ENCODE peak calls at places on chromosomes 16 and 17, in six cellular contexts. O is body of pancreas, F is left lung, U is psoas muscle, R is transverse colon, B is fibroblast of lung. S is an unnamed sample.
A peak's percentile ranks its signal among the peaks of the same experiment; 100 is the strongest.

GRCh38 chr17:13550291-13550690 is 51.4 kb downstream of the HS3ST3A1 start:
- DNase-seq in O (no peak), F (no peak), U (no peak), R (no peak), B (no peak), S (no peak)

GRCh38 chr17:38420518-38420917 is 7.7 kb upstream of the ARHGAP23 start:
- DNase-seq in O (no peak), F (no peak), U (no peak), R (no peak), B (no peak), S (no peak)

GRCh38 chr16:59905628-59906027 is 1171.5 kb upstream of the GOT2 start:
- DNase-seq in O (no peak), F (no peak), U (no peak), R (no peak), B (peak; percentile 60), S (no peak)

GRCh38 chr16:4218202-4218601 is 23.7 kb downstream of the SRL start:
- DNase-seq in O (no peak), F (no peak), U (no peak), R (no peak), B (no peak), S (no peak)

GRCh38 chr17:9817086-9817485 is 4.8 kb downstream of the GSG1L2 start:
- DNase-seq in O (peak; percentile 17), F (no peak), U (no peak), R (peak; percentile 13), B (peak; percentile 33), S (no peak)

GRCh38 chr16:62190426-62190825 is 154.2 kb upstream of the CDH8 start:
- DNase-seq in O (no peak), F (no peak), U (no peak), R (no peak), B (no peak), S (no peak)

GRCh38 chr17:76726766-76727718 is at the start of gene METTL23:
- DNase-seq in O (peak; percentile 88), F (no peak), U (peak; percentile 88), R (peak; percentile 90), B (peak; percentile 77), S (peak; percentile 87)

GRCh38 chr16:83015871-83016270 is 389.1 kb downstream of the CDH13 start:
- DNase-seq in O (no peak), F (no peak), U (no peak), R (no peak), B (no peak), S (no peak)

GRCh38 chr17:879546-879945 is 97.4 kb downstream of the MRM3 start:
- DNase-seq in O (peak; percentile 97), F (peak; percentile 84), U (peak; percentile 78), R (peak; percentile 71), B (peak; percentile 68), S (peak; percentile 83)

GRCh38 chr17:75096082-75096625 is 8.4 kb downstream of the SLC16A5 start:
- DNase-seq in O (peak; percentile 90), F (peak; percentile 91), U (peak; percentile 67), R (peak; percentile 88), B (peak; percentile 62), S (peak; percentile 75)

GRCh38 chr17:38706625-38707298 is 1.7 kb downstream of the MLLT6 start:
- DNase-seq in O (no peak), F (no peak), U (no peak), R (no peak), B (no peak), S (no peak)

GRCh38 chr16:2046125-2046888 is 1.3 kb downstream of the NTHL1 start:
- DNase-seq in O (no peak), F (no peak), U (no peak), R (no peak), B (no peak), S (no peak)
- H3K27ac ChIP-seq in O (peak overlapping the region; percentile 64), F (peak overlapping the region; percentile 77), U (no peak overlapping the region), R (peak overlapping the region; percentile 92), B (no peak overlapping the region), S (peak overlapping the region; percentile 96)

GRCh38 chr17:50697663-50698272 is 9.9 kb downstream of the ANKRD40 start:
- DNase-seq in O (no peak), F (no peak), U (no peak), R (no peak), B (no peak), S (no peak)
- H3K36me3 ChIP-seq in O (peaks cover 16% of the 10 kb centered on the region), F (peaks cover 84% of the 10 kb centered on the region), U (peaks cover 14% of the 10 kb centered on the region), R (no peaks in the 10 kb centered on the region), B (peaks cover 15% of the 10 kb centered on the region), S (peaks cover 83% of the 10 kb centered on the region)

DNA sequence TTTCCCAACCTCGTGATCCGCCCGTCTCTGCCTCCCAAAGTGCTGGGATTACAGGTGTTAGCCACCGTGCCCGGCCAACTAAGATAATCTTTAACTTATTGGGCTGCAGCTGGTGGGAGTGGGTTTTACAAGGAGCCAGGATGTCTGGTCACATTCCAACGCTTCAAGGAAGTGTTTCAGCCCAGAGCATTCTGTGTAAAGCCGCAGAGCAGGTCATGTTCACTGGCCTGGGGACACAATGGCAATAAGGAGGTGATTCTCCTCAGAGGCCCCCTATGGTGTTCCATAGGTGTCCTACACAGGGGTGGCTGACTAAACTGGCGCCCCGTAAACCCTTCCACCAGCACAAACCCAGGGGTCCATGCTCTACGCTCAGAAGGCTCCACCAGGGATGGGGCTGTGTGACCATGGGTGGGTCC is 1.2 kb downstream of the QPRT start:
- DNase-seq in O (peak; percentile 22), F (no peak), U (no peak), R (peak; percentile 63), B (no peak), S (no peak)
- H3K27ac ChIP-seq in O (no peak overlapping the region), F (no peak overlapping the region), U (no peak overlapping the region), R (peak overlapping the region; percentile 83), B (no peak overlapping the region), S (no peak overlapping the region)

DNA sequence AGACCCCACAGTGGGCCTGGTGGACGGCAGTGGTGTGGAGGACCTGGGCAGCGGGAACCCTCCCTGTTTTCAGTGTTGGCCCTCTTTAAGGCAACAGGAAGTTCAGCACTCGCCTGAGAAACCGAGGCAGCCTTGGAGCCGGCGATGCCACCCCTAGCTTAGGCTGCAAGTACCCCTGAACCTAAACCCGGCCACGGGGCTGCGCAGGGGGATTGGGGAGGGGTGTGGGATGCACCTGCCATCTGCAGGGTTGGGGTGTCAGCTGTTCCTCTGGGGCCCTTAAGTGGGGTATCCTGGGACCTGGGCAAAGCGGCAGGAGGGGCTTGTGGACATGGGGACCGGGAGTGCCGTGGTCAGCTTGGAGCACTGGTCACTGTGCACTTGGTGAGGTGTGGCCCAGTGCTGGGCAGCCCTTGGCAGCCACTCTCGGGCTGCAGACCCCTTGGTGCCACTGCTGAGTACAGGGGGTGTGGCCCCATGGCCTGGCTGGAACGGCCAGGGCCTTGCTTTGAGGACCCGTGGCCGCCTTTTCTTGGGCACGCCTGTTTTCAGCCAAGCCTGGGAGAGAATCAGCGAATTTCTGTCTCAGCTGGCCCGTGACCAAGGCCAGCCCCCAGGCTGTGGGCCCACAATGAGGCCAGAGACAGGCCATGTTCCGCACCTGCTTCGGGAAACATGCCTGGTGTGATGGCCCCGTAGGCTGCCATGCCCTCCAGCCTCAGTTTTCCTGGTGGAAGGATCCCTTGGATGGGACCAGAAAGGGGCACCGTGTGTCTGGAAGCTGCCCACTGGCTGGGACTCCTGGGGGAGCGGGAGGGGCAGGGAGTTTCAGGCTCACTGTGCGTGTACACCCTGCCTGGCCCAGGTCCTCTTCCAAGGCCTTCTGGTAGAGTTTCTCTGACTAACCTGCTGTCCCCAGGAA is 4.1 kb upstream of the SLC25A10 start:
- DNase-seq in O (no peak), F (no peak), U (peak; percentile 8), R (no peak), B (no peak), S (no peak)
- H3K36me3 ChIP-seq in O (peaks cover 6% of the 10 kb centered on the region), F (peaks cover 36% of the 10 kb centered on the region), U (no peaks in the 10 kb centered on the region), R (no peaks in the 10 kb centered on the region), B (peaks cover 21% of the 10 kb centered on the region), S (peaks cover 38% of the 10 kb centered on the region)

GRCh38 chr16:86504315-86505184 is 5.8 kb upstream of the FOXF1 start:
- DNase-seq in O (no peak), F (no peak), U (no peak), R (no peak), B (no peak), S (no peak)
- H3K27ac ChIP-seq in O (no peak overlapping the region), F (peak overlapping the region; percentile 53), U (no peak overlapping the region), R (peak overlapping the region; percentile 95), B (peak overlapping the region; percentile 80), S (no peak overlapping the region)

GRCh38 chr17:62713096-62713870 is 85.8 kb downstream of the MRC2 start:
- DNase-seq in O (no peak), F (no peak), U (no peak), R (no peak), B (no peak), S (no peak)
- H3K36me3 ChIP-seq in O (no peaks in the 10 kb centered on the region), F (no peaks in the 10 kb centered on the region), U (no peaks in the 10 kb centered on the region), R (no peaks in the 10 kb centered on the region), B (no peaks in the 10 kb centered on the region), S (no peaks in the 10 kb centered on the region)

DNA sequence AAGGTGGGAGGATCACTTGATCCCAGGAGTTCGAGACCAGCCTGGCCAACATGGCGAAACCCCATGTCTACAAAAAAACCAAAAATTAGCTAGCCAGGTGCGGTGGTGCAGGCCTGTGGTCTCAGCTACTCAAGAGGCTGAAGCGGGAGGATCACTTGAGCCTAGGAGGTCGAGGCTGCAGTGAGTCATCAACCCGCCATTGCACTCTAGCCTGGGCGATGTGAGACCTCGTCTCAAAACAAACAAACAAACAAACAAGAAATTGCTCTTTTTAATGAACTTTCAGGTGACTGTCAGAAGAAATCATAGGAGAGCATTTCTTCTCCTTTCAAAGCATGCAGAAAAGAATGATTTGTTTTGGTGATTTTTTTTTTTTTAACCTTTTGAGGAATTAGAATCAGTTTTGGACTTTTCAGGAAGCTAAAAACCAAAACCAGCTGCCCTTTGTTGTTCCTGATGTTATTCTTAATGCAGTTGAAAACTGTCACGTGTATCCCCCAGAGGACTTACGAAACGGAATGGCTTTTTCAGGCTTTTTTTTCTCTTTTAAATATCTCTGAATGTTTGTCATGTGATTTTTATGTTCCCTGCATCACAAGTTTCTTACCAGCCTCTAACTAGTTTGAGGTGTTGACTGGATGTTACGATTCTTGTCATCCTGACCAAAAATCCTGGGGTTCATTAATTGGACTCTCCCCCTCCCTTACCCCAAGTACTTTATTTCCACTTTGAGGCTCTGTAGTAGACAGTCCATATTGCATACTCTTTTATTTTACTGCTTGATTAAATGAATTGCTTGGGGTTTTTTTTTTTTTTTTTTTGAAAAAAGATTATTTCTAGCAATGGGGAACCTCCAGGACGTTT is 34.1 kb downstream of the SNX29 start:
- DNase-seq in O (no peak), F (no peak), U (no peak), R (no peak), B (peak; percentile 20), S (no peak)
- H3K27ac ChIP-seq in O (no peak overlapping the region), F (peak overlapping the region; percentile 33), U (peak overlapping the region; percentile 36), R (no peak overlapping the region), B (no peak overlapping the region), S (peak overlapping the region; percentile 47)

S was measured in left ventricle myocardium inferior.